ENCODE peak calls at places on chromosomes 13 and 19, in eight cellular contexts. F, A, I, T, Y, U, S and H are unnamed samples.

GRCh38 chr19:43148233-43148632 is 38.1 kb downstream of the PSG5 start:
- DNase-seq in I (no peak), T (no peak), Y (no peak), A (peak), S (peak), U (peak), F (no peak), H (no peak)

GRCh38 chr13:21676611-21677021 is 5.7 kb downstream of the FGF9 start:
- DNase-seq in F (peak), A (no peak), U (no peak), S (no peak), Y (peak), I (peak), T (no peak), H (peak)

GRCh38 chr19:55464039-55464668 is 397 bp downstream of the C19orf85 start:
- DNase-seq in A (no peak), U (no peak), F (no peak), T (no peak), I (no peak), Y (no peak), S (no peak), H (no peak)

GRCh38 chr13:26340812-26341211 is 86.9 kb downstream of the CDK8 start:
- DNase-seq in T (no peak), I (no peak), F (no peak), Y (no peak), S (peak), A (no peak), U (no peak), H (no peak)

GRCh38 chr13:85853901-85854663 is 54.9 kb upstream of the SLITRK6 start:
- DNase-seq in S (no peak), T (no peak), U (no peak), I (no peak), A (no peak), F (no peak), Y (no peak), H (peak)

GRCh38 chr13:96029002-96029401 is 24.2 kb downstream of the UGGT2 start:
- DNase-seq in U (no peak), F (no peak), A (no peak), T (no peak), S (no peak), Y (no peak), I (no peak), H (no peak)

GRCh38 chr13:79185580-79185979 is 220.5 kb downstream of the RBM26 start:
- DNase-seq in S (no peak), I (no peak), U (no peak), F (no peak), A (no peak), Y (no peak), T (no peak), H (no peak)

GRCh38 chr19:591099-591958 is 1.6 kb downstream of the HCN2 start:
- DNase-seq in F (peak), T (no peak), S (peak), Y (no peak), I (peak), U (no peak), A (peak), H (no peak)

GRCh38 chr13:73984949-73985691 is 149.1 kb downstream of the KLF12 start:
- DNase-seq in A (no peak), U (no peak), Y (no peak), I (no peak), S (no peak), T (no peak), F (no peak), H (no peak)

GRCh38 chr19:38213911-38214625 is 10.0 kb downstream of the DPF1 start:
- DNase-seq in Y (no peak), S (peak), A (peak), U (peak), I (no peak), T (no peak), F (peak), H (no peak)

GRCh38 chr19:3478409-3479176 is 1.7 kb downstream of the SMIM24 start:
- DNase-seq in I (no peak), U (no peak), F (no peak), A (no peak), Y (no peak), S (no peak), T (no peak), H (peak)

GRCh38 chr13:49305824-49306425 is 58.2 kb downstream of the CDADC1 start:
- DNase-seq in A (no peak), S (no peak), Y (no peak), F (no peak), T (no peak), U (no peak), I (no peak), H (peak)

GRCh38 chr19:3357731-3358391 is 8.5 kb upstream of the NFIC start:
- DNase-seq in A (no peak), T (no peak), Y (no peak), S (peak), F (peak), U (no peak), I (no peak), H (no peak)

GRCh38 chr19:18603255-18603957 is 3.2 kb downstream of the CRLF1 start:
- DNase-seq in Y (peak), S (peak), U (no peak), F (peak), A (peak), I (no peak), T (no peak), H (no peak)

GRCh38 chr13:43331676-43332075 is 308.3 kb downstream of the DNAJC15 start:
- DNase-seq in A (no peak), T (no peak), Y (no peak), I (peak), U (no peak), F (peak), S (no peak), H (no peak)

GRCh38 chr13:73816702-73817101 is 317.5 kb downstream of the KLF12 start:
- DNase-seq in T (peak), I (no peak), A (peak), Y (no peak), S (no peak), U (no peak), F (no peak), H (no peak)

DNA sequence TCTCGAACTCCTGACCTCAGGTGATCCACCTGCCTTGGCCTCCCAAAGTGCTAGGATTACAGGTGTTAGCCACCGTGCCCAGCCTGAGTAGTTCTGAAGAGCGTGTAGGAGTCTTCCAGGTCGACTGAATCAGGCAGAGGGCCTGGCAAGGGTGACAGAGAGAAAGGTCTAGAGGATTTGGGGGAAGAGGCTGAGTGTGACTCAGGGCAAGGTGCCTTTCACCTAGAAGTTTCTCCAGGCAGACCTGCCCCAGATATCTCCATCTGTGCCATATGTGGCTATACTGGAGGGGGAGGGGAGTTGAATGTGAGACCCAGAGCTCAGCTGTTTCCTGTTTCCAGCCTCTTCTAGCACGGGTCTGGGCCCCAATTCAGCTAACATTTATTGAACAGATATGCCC is 1.2 kb downstream of the CCDC159 start:
- DNase-seq in Y (no peak), U (no peak), F (no peak), T (no peak), I (no peak), S (no peak), A (peak), H (no peak)
- H3K27ac ChIP-seq in Y (no peak), U (no peak), F (no peak), T (peak), I (no peak), S (no peak), A (peak), H (no peak)

GRCh38 chr19:49665301-49666119 is at the start of the genes BCL2L12 and IRF3:
- DNase-seq in A (peak), U (peak), T (peak), F (peak), S (peak), Y (peak), I (peak), H (peak)
- H2AFZ ChIP-seq in A (peak), U (peak), T (no peak), F (peak), S (peak), Y (peak), I (peak), H (peak)

GRCh38 chr13:83221256-83221655 is 661.0 kb downstream of the SLITRK1 start:
- DNase-seq in A (peak), T (no peak), Y (no peak), U (peak), S (peak), I (peak), F (no peak), H (peak)
- TF ChIP-seq EZH2phosphoT487 in A (no peak), T (no peak), Y (no peak), U (no peak), S (no peak), I (no peak), F (no peak), H (no peak)

DNA sequence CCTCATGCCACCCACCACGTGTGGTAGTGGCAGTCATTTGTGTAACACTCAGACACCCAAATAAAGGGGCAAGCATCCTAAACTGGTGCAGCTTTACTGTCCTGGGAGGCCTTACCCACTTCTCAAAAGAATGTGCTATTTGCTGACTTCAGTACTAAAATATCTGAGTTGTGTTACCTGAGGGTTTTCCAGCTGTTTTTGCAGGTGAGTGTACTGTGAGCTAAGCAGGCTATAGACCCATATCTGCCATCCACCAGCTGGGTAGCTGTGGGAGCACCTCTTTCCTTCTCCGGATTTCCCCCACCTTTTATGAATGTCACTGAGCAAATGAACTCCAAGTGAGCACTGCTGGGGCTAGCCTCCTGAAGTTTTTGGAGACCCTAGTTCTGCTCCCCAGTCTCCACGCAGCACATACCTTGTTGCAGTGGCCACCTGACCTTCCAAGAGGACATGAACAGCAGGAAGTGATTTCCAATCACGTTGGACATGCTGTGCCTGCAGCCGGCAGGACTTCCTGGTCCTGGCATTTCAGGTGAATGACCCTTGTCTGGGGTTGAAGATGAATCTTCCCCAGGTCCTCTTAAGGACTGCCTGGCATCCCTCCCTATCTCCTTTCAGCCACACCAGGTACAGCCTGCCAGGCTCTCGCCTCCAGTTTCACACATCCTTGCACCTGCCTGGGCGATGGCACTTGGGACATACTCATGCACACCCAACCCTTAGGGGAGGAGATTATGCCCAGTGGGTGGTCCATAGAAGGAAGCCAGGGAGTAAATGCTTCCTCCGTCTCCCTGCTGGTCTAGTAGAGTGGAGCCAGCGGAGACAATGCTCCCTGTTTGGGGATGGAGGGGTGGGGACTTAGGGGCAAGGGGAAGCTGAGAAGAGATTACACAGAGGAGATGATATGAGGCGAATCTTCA is 109.5 kb upstream of the SPATA13 start:
- DNase-seq in I (no peak), U (no peak), F (no peak), T (no peak), S (no peak), Y (no peak), A (peak), H (no peak)
- H3K27ac ChIP-seq in I (no peak), U (no peak), F (no peak), T (no peak), S (peak), Y (peak), A (peak), H (no peak)

GRCh38 chr19:28694812-28695211 is 518.1 kb downstream of the UQCRFS1 start:
- DNase-seq in T (no peak), S (no peak), I (no peak), A (no peak), Y (no peak), U (no peak), F (no peak), H (no peak)
- H2AFZ ChIP-seq in T (no peak), S (no peak), I (no peak), A (no peak), Y (peak), U (no peak), F (no peak), H (no peak)

GRCh38 chr19:48283908-48284307 is 14.0 kb downstream of the ZNF114 start:
- DNase-seq in I (peak), T (no peak), F (no peak), A (no peak), S (peak), U (no peak), Y (no peak), H (no peak)
- TF ChIP-seq EZH2phosphoT487 in I (no peak), T (no peak), F (no peak), A (no peak), S (no peak), U (no peak), Y (no peak), H (no peak)

GRCh38 chr19:32254128-32254527 is 91.3 kb upstream of the ZNF507 start:
- DNase-seq in F (no peak), T (no peak), Y (no peak), A (no peak), S (no peak), I (no peak), U (no peak), H (no peak)

GRCh38 chr19:32255566-32256295 is 89.7 kb upstream of the ZNF507 start:
- DNase-seq in A (no peak), U (no peak), F (no peak), S (no peak), Y (no peak), I (no peak), T (no peak), H (no peak)

GRCh38 chr19:32251634-32252332 is 93.6 kb upstream of the ZNF507 start:
- DNase-seq in S (no peak), F (no peak), U (no peak), I (no peak), Y (no peak), A (no peak), T (no peak), H (no peak)

GRCh38 chr19:32252333-32252669 is 93.1 kb upstream of the ZNF507 start:
- DNase-seq in I (no peak), U (no peak), S (no peak), F (no peak), T (no peak), Y (no peak), A (no peak), H (no peak)

GRCh38 chr19:32253683-32254020 is 91.8 kb upstream of the ZNF507 start:
- DNase-seq in S (no peak), I (no peak), A (no peak), F (no peak), U (no peak), Y (no peak), T (no peak), H (no peak)
- H3K27ac ChIP-seq in S (no peak), I (no peak), A (no peak), F (no peak), U (no peak), Y (no peak), T (no peak), H (no peak)